ENCODE peak calls at places on chromosomes 7 and 10, in four cellular contexts. W is Karpas-422; P is CD4-positive, alpha-beta T cell; U is endothelial cell of umbilical vein. E is an unnamed sample.

GRCh38 chr7:140231779-140232491 is 55.2 kb upstream of the KDM7A start:
- DNase-seq in W (no peak), P (no peak), U (no peak), E (no peak)

GRCh38 chr7:134741901-134742635 is 37.4 kb upstream of the CALD1 start:
- DNase-seq in W (no peak), P (no peak), U (peak; percentile 84), E (no peak)

GRCh38 chr10:46542567-46543323 is 13.7 kb downstream of the GPRIN2 start:
- DNase-seq in W (no peak), P (no peak), U (no peak), E (no peak)

GRCh38 chr10:31940839-31941653 is 12.4 kb upstream of the ARHGAP12 start:
- DNase-seq in W (no peak), P (no peak), U (peak; percentile 78), E (no peak)

GRCh38 chr7:111802194-111802785 is 240.0 kb upstream of the IMMP2L start:
- DNase-seq in W (no peak), P (no peak), U (no peak), E (no peak)

GRCh38 chr7:20598479-20599419 is 16.7 kb upstream of the ABCB5 start:
- DNase-seq in W (peak; percentile 81), P (no peak), U (peak; percentile 95), E (no peak)

GRCh38 chr10:93876391-93876790 is 17.4 kb upstream of the SLC35G1 start:
- DNase-seq in W (no peak), P (no peak), U (no peak), E (no peak)

GRCh38 chr7:117664047-117664446 is 184.2 kb downstream of the CFTR start:
- DNase-seq in W (no peak), P (no peak), U (no peak), E (no peak)

GRCh38 chr7:94348142-94348541 is 46.6 kb upstream of the COL1A2 start:
- DNase-seq in W (no peak), P (no peak), U (peak; percentile 26), E (no peak)

GRCh38 chr7:2460641-2461040 is 15.6 kb downstream of the GRIFIN start:
- DNase-seq in W (no peak), P (no peak), U (no peak), E (peak; percentile 85)

GRCh38 chr7:102201576-102201975 is 85.1 kb upstream of the SH2B2 start:
- DNase-seq in W (no peak), P (no peak), U (no peak), E (no peak)

GRCh38 chr7:72078301-72078700 is 333.8 kb downstream of the CALN1 start:
- DNase-seq in W (no peak), P (no peak), U (no peak), E (no peak)

GRCh38 chr10:121532465-121532864 is 65.8 kb downstream of the FGFR2 start:
- DNase-seq in W (no peak), P (no peak), U (no peak), E (no peak)

GRCh38 chr10:121531076-121531829 is 67.0 kb downstream of the FGFR2 start:
- DNase-seq in W (no peak), P (no peak), U (no peak), E (no peak)

GRCh38 chr10:121535381-121535780 is 62.9 kb downstream of the FGFR2 start:
- DNase-seq in W (no peak), P (no peak), U (no peak), E (no peak)

GRCh38 chr10:121530481-121531075 is 67.7 kb downstream of the FGFR2 start:
- DNase-seq in W (no peak), P (no peak), U (no peak), E (no peak)

GRCh38 chr10:121531830-121532178 is 66.4 kb downstream of the FGFR2 start:
- DNase-seq in W (no peak), P (no peak), U (no peak), E (no peak)
- H3K27ac ChIP-seq in W (no peak overlapping the region), P (no peak overlapping the region), U (no peak overlapping the region), E (peak overlapping the region; percentile 99)

GRCh38 chr7:30090111-30090510 is 44.7 kb upstream of the MTURN start:
- DNase-seq in W (no peak), P (no peak), U (peak; percentile 69), E (no peak)

GRCh38 chr7:30084195-30084594 is 50.6 kb upstream of the MTURN start:
- DNase-seq in W (no peak), P (no peak), U (no peak), E (no peak)

GRCh38 chr7:30087371-30087770 is 47.4 kb upstream of the MTURN start:
- DNase-seq in W (no peak), P (no peak), U (no peak), E (no peak)

GRCh38 chr7:30088362-30088761 is 46.4 kb upstream of the MTURN start:
- DNase-seq in W (no peak), P (no peak), U (no peak), E (no peak)

GRCh38 chr7:30086529-30086928 is 48.3 kb upstream of the MTURN start:
- DNase-seq in W (no peak), P (no peak), U (no peak), E (no peak)
- H3K27ac ChIP-seq in W (peak overlapping the region; percentile 30), P (no peak overlapping the region), U (no peak overlapping the region), E (no peak overlapping the region)

GRCh38 chr10:101961591-101962498 is 94.1 kb downstream of the ARMH3 start:
- DNase-seq in W (no peak), P (no peak), U (no peak), E (no peak)
- H3K27ac ChIP-seq in W (no peak overlapping the region), P (no peak overlapping the region), U (no peak overlapping the region), E (no peak overlapping the region)

DNA sequence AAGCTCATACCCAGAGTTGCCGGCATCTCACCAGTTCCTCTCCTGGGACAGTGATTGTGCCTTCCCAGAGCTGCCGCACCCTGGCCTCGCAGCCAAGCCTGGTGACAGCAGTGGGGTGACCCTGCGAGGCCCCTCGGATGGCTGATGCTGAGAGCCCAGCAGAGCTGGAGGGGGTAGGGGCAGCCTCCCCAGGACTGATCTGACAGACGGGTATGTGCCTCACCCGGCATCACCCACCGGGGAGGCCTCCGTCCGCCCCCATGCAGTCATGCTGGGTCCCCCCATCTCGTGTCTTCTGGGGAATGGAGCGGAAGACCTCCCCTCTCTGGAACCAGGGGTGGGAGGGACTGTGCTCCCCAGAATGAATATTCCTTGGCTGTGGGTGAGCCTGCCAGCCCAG is 82.3 kb downstream of the LHPP start:
- DNase-seq in W (peak; percentile 91), P (no peak), U (no peak), E (no peak)
- H3K27ac ChIP-seq in W (peak overlapping the region; percentile 100), P (no peak overlapping the region), U (no peak overlapping the region), E (no peak overlapping the region)

DNA sequence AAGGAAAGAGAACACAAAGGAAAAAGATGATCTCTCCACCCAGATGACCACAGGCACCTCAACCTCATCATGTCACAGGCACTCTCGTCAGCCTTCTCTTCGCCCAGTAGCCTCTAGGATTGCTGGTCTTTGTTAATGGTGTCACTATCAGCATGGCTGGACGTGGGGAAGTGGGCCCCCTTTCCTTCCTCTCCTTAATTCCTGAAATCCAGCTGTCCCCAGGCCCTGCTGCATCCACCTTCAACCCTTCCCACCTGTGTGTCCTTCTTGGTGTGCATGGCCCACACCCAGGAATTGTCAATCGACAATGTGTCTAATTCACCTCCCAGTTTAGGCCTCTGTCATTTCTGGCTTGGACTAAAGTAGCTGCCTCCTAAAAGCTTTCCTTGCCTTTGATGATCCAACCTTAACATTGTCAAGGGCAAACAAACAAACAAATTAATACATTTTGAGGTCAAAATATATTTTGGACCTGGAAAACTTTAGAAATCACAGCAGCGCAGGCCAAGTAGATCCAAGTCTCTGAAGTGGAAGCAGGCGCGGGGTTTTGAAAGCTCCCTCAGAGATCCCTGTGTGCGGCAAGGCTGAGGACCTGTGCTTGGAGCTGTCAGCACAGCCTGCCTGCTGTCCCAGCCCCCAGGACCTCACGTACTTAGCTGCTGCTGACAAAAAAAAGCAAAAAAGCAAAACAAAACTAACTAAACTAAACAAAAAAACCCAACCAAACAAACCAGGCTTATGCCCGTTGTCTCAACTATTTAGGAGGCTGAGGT is 193.3 kb upstream of the LYZL2 start:
- DNase-seq in W (no peak), P (no peak), U (no peak), E (no peak)
- H3K27ac ChIP-seq in W (no peak overlapping the region), P (no peak overlapping the region), U (no peak overlapping the region), E (no peak overlapping the region)

GRCh38 chr10:74134240-74134820 is 16.3 kb downstream of the AP3M1 start:
- DNase-seq in W (no peak), P (no peak), U (peak; percentile 40), E (no peak)

GRCh38 chr10:74140553-74140952 is 10.1 kb downstream of the AP3M1 start:
- DNase-seq in W (no peak), P (no peak), U (no peak), E (no peak)

GRCh38 chr10:74135452-74135851 is 15.2 kb downstream of the AP3M1 start:
- DNase-seq in W (no peak), P (no peak), U (no peak), E (no peak)

GRCh38 chr10:74139981-74140380 is 10.6 kb downstream of the AP3M1 start:
- DNase-seq in W (no peak), P (no peak), U (no peak), E (no peak)

GRCh38 chr10:74137992-74138391 is 12.6 kb downstream of the AP3M1 start:
- DNase-seq in W (no peak), P (no peak), U (no peak), E (no peak)
- H3K27ac ChIP-seq in W (no peak overlapping the region), P (no peak overlapping the region), U (no peak overlapping the region), E (no peak overlapping the region)

DNA sequence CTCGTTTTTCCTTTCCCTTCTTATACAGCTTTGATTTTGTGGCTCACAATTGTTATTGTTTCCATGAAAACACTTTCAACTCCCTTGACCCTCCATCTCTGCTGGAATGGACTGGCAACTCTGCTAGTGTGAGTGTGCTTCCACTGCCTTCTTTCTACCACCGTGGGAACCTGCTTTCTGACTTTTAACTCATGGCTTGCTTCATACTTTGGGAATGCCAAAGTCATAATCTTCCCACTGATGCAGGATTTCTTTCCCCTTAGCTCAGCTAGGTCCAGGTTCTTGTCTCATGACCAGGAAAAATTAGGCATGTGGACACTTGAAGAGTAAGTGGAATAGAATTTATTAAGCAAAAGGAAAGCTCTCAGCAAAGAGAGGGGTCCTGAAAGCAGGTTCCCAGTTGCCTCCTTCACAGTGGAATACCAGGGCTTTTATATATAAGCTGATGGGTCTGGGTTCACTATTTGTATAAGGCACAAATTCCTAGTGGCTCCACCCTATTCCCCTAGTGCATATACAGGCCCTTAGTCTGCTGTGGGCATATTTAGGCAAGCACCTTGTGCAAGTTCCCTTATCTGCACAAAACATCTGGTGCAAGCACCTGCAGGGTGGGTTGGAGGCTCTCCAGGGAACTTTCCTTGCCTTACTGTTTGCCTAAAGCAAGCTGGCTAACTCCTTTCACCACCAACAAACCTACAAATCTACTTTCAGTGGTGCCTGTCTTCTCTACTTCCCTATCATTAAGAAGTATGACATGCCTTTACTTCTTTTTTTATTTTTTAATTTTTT is 119.5 kb downstream of the CFAP58 start:
- DNase-seq in W (no peak), P (no peak), U (no peak), E (no peak)
- H3K27ac ChIP-seq in W (no peak overlapping the region), P (no peak overlapping the region), U (no peak overlapping the region), E (no peak overlapping the region)